ENCODE peak calls at places on chromosome 10, in six cellular contexts. R, J, E, V, A and K are unnamed samples.

GRCh38 chr10:12720217-12720981 is 281.1 kb downstream of the CCDC3 start:
- DNase-seq in R (peak; percentile 43), A (peak; percentile 79), J (no peak), E (peak; percentile 54), V (peak; percentile 93), K (peak; percentile 94)

GRCh38 chr10:37588299-37588698 is 269.1 kb downstream of the ZNF248 start:
- DNase-seq in E (no peak), A (no peak), V (no peak), J (no peak), R (no peak), K (no peak)

GRCh38 chr10:125824736-125825135 is 1.4 kb downstream of the BCCIP start:
- DNase-seq in V (no peak), E (no peak), R (no peak), A (no peak), J (no peak), K (no peak)

GRCh38 chr10:6046458-6047325 is 15.5 kb downstream of the IL2RA start:
- DNase-seq in R (no peak), A (no peak), V (no peak), E (no peak), J (no peak), K (no peak)

GRCh38 chr10:91433620-91434019 is 23.5 kb downstream of the HECTD2 start:
- DNase-seq in A (no peak), R (no peak), J (no peak), V (no peak), E (no peak), K (no peak)

GRCh38 chr10:105706281-105707026 is 1065.4 kb downstream of the SORCS3 start:
- DNase-seq in A (no peak), R (no peak), J (no peak), V (peak; percentile 8), E (no peak), K (no peak)

GRCh38 chr10:48472670-48473069 is 132.2 kb downstream of the ARHGAP22 start:
- DNase-seq in A (no peak), V (no peak), E (no peak), J (no peak), R (no peak), K (no peak)

GRCh38 chr10:52865213-52865612 is 92.6 kb upstream of the MBL2 start:
- DNase-seq in J (no peak), R (no peak), A (no peak), E (no peak), V (no peak), K (no peak)

GRCh38 chr10:124112891-124113580 is 19.6 kb upstream of the CHST15 start:
- DNase-seq in A (no peak), V (no peak), E (no peak), J (no peak), R (no peak), K (no peak)

GRCh38 chr10:59876695-59877094 is 29.7 kb downstream of the CCDC6 start:
- DNase-seq in R (no peak), A (no peak), E (no peak), V (no peak), J (no peak), K (no peak)

GRCh38 chr10:88477343-88478085 is 105.6 kb downstream of the RNLS start:
- DNase-seq in J (no peak), E (no peak), A (no peak), R (no peak), V (no peak), K (no peak)

GRCh38 chr10:103044942-103045489 is 126.9 kb downstream of the CNNM2 start:
- DNase-seq in J (peak; percentile 35), A (no peak), V (no peak), E (no peak), R (no peak), K (no peak)

GRCh38 chr10:131646551-131647525 is 254.0 kb upstream of the PPP2R2D start:
- DNase-seq in R (no peak), E (no peak), V (no peak), J (no peak), A (no peak), K (peak; percentile 83)

GRCh38 chr10:87844837-87845623 is 18.3 kb downstream of the KLLN start:
- DNase-seq in E (no peak), A (no peak), V (peak; percentile 19), R (no peak), J (no peak), K (no peak)

GRCh38 chr10:27349987-27350386 is 109.4 kb upstream of the ACBD5 start:
- DNase-seq in E (no peak), V (no peak), J (no peak), R (no peak), A (no peak), K (no peak)

GRCh38 chr10:72375173-72375572 is 20.5 kb upstream of the DNAJB12 start:
- DNase-seq in E (no peak), R (no peak), V (no peak), A (no peak), J (peak; percentile 44), K (no peak)
- TF ChIP-seq CTCF in E (no peak), R (no peak), V (peak; percentile 4), A (no peak), J (no peak), K (no peak)

GRCh38 chr10:112584276-112584675 is 137.3 kb downstream of the VTI1A start:
- DNase-seq in A (no peak), E (no peak), J (no peak), V (no peak), R (no peak), K (no peak)

GRCh38 chr10:112579578-112579977 is 132.6 kb downstream of the VTI1A start:
- DNase-seq in R (no peak), A (no peak), J (no peak), V (no peak), E (no peak), K (no peak)

GRCh38 chr10:112580267-112580666 is 133.3 kb downstream of the VTI1A start:
- DNase-seq in A (no peak), J (no peak), E (no peak), V (no peak), R (no peak), K (no peak)

GRCh38 chr10:112583236-112583919 is 136.4 kb downstream of the VTI1A start:
- DNase-seq in J (no peak), E (no peak), V (no peak), A (no peak), R (no peak), K (no peak)

DNA sequence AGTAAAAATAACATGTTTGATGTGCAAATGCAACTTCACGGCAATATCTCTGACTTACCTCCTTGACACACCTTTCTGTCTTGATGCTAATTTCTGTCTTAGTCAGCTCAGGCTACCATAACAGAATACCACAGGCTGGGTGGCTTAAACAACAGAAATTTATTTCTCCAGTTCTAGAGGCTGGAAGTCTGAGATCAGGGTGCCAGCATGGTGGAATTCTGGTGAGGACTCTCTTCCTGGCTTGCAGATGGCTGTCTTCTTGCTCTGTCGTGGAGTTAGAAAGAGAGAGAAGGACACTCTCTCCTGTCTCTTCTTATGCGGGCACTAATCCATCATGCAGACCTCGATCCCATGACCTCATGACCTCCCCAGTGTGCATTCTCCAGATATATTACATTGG is 134.9 kb downstream of the VTI1A start:
- DNase-seq in R (no peak), E (no peak), V (no peak), J (no peak), A (no peak), K (no peak)
- H3K36me3 ChIP-seq in R (no peaks in the 10 kb centered on the region), E (peaks cover 22% of the 10 kb centered on the region), V (no peaks in the 10 kb centered on the region), J (no peaks in the 10 kb centered on the region), A (no peaks in the 10 kb centered on the region), K (peaks cover 3% of the 10 kb centered on the region)

DNA sequence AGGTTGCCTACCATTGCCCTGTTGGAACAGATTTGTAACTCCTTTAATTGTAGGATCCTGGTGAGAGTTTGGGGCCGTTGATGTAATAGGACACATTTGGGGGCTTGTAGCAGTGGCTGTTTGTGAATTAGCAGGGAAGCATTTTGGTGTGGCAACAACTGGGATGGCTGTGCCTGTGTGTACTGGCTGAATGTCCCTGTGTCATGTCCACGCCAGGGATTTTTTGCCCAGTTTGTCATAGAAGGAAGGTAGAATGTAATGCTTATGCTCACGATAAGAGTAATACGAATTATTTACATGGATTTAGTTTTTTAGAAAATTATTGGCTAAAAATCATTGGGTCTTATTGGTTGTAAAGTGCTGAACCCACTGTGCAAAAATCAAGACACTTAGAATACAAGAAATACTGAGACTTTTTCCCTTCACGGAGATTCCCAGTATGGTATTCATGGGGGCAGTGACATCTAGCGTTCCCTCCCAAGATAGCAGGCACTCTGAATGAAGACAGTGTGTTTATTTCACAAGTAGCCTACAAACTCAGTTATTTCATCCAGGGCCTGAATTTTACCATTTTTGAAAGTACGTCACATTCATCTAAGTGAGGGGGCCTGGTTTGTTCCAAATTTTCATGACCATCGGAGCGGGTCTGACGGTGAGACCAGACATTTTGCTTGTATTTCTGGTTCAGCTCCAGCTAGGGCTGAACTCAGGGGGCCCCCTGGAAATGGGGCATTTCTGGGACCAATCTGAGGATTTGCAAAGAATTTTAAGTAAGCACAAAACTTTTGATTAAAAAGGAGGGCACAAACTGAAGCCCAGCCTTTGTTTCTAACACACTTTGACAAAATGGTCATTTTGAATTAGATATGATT is 74.7 kb downstream of the CACNB2 start:
- DNase-seq in E (peak; percentile 38), J (peak; percentile 71), V (peak; percentile 70), A (no peak), R (peak; percentile 57), K (no peak)
- TF ChIP-seq CTCF in E (peak; percentile 87), J (peak; percentile 92), V (peak; percentile 92), A (peak; percentile 77), R (peak; percentile 77), K (peak; percentile 26)

GRCh38 chr10:72086466-72087391 is 1.6 kb downstream of the SPOCK2 start:
- DNase-seq in R (no peak), A (peak; percentile 61), J (peak; percentile 43), V (no peak), E (peak; percentile 67), K (no peak)

GRCh38 chr10:72084094-72084459 is 4.3 kb downstream of the SPOCK2 start:
- DNase-seq in R (no peak), V (no peak), A (no peak), J (no peak), E (no peak), K (no peak)

GRCh38 chr10:72083234-72084093 is 4.9 kb downstream of the SPOCK2 start:
- DNase-seq in R (no peak), A (no peak), V (no peak), E (no peak), J (no peak), K (no peak)

GRCh38 chr10:72085864-72086465 is 2.4 kb downstream of the SPOCK2 start:
- DNase-seq in E (no peak), V (no peak), A (no peak), R (no peak), J (no peak), K (no peak)

GRCh38 chr10:72085166-72085565 is 3.2 kb downstream of the SPOCK2 start:
- DNase-seq in E (no peak), R (no peak), A (no peak), J (no peak), V (no peak), K (no peak)
- H3K36me3 ChIP-seq in E (no peaks in the 10 kb centered on the region), R (no peaks in the 10 kb centered on the region), A (no peaks in the 10 kb centered on the region), J (no peaks in the 10 kb centered on the region), V (no peaks in the 10 kb centered on the region), K (no peaks in the 10 kb centered on the region)